ENCODE peak calls at places on chromosome 9, in five cellular contexts. One of them, this sample, is unnamed.

GRCh38 chr9:135338546-135338945 is 141.0 kb upstream of the PPP1R26 start:
- DNase-seq in HepG2: no peak
- DNase-seq in GM12878: no peak
- DNase-seq in K562: no peak
- DNase-seq in SK-N-SH: no peak
- DNase-seq in this sample: no peak

GRCh38 chr9:128341435-128341849 is 1.1 kb downstream of the SLC27A4 start:
- DNase-seq in HepG2: peak; percentile 68
- DNase-seq in GM12878: no peak
- DNase-seq in K562: peak; percentile 95
- DNase-seq in SK-N-SH: peak; percentile 84
- DNase-seq in this sample: peak; percentile 79

GRCh38 chr9:132235125-132235524 is 73.3 kb downstream of the NTNG2 start:
- DNase-seq in HepG2: no peak
- DNase-seq in GM12878: no peak
- DNase-seq in K562: no peak
- DNase-seq in SK-N-SH: no peak
- DNase-seq in this sample: no peak

GRCh38 chr9:123349691-123350480 is 6.1 kb upstream of the CRB2 start:
- DNase-seq in HepG2: peak; percentile 50
- DNase-seq in GM12878: no peak
- DNase-seq in K562: peak; percentile 85
- DNase-seq in SK-N-SH: peak; percentile 90
- DNase-seq in this sample: peak; percentile 48

GRCh38 chr9:3200331-3200774 is 325.4 kb downstream of the RFX3 start:
- DNase-seq in HepG2: no peak
- DNase-seq in GM12878: no peak
- DNase-seq in K562: no peak
- DNase-seq in SK-N-SH: no peak
- DNase-seq in this sample: no peak

GRCh38 chr9:68931821-68932220 is 82.1 kb downstream of the PRKACG start:
- DNase-seq in HepG2: no peak
- DNase-seq in GM12878: no peak
- DNase-seq in K562: no peak
- DNase-seq in SK-N-SH: no peak
- DNase-seq in this sample: no peak

GRCh38 chr9:79812507-79813261 is 240.9 kb downstream of the TLE4 start:
- DNase-seq in HepG2: no peak
- DNase-seq in GM12878: peak; percentile 55
- DNase-seq in K562: no peak
- DNase-seq in SK-N-SH: no peak
- DNase-seq in this sample: no peak

GRCh38 chr9:15999422-16000339 is 446.8 kb downstream of the CCDC171 start:
- DNase-seq in HepG2: no peak
- DNase-seq in GM12878: no peak
- DNase-seq in K562: no peak
- DNase-seq in SK-N-SH: peak; percentile 4
- DNase-seq in this sample: peak; percentile 48

GRCh38 chr9:105993051-105993854 is 298.9 kb downstream of the TMEM38B start:
- DNase-seq in HepG2: no peak
- DNase-seq in GM12878: no peak
- DNase-seq in K562: no peak
- DNase-seq in SK-N-SH: no peak
- DNase-seq in this sample: no peak
- TF ChIP-seq ZBTB33 in HepG2: no peak
- TF ChIP-seq ZBTB33 in GM12878: no peak
- TF ChIP-seq ZBTB33 in K562: no peak
- TF ChIP-seq ZBTB33 in SK-N-SH: no peak
- TF ChIP-seq ZBTB33 in this sample: no peak

GRCh38 chr9:19935422-19935821 is 146.6 kb upstream of the SLC24A2 start:
- DNase-seq in HepG2: no peak
- DNase-seq in GM12878: no peak
- DNase-seq in K562: no peak
- DNase-seq in SK-N-SH: no peak
- DNase-seq in this sample: no peak
- H3K4me2 ChIP-seq in HepG2: no peak overlapping the region
- H3K4me2 ChIP-seq in GM12878: no peak overlapping the region
- H3K4me2 ChIP-seq in K562: no peak overlapping the region
- H3K4me2 ChIP-seq in SK-N-SH: no peak overlapping the region
- H3K4me2 ChIP-seq in this sample: no peak overlapping the region

GRCh38 chr9:113674436-113674835 is 201.7 kb upstream of the ZNF618 start:
- DNase-seq in HepG2: no peak
- DNase-seq in GM12878: no peak
- DNase-seq in K562: no peak
- DNase-seq in SK-N-SH: no peak
- DNase-seq in this sample: no peak
- H3K9ac ChIP-seq in HepG2: no peak overlapping the region
- H3K9ac ChIP-seq in GM12878: no peak overlapping the region
- H3K9ac ChIP-seq in K562: no peak overlapping the region
- H3K9ac ChIP-seq in SK-N-SH: peak overlapping the region; percentile 76
- H3K9ac ChIP-seq in this sample: no peak overlapping the region

GRCh38 chr9:94183240-94183999 is 75.7 kb upstream of the ZNF169 start:
- DNase-seq in HepG2: no peak
- DNase-seq in GM12878: no peak
- DNase-seq in K562: no peak
- DNase-seq in SK-N-SH: no peak
- DNase-seq in this sample: no peak
- TF ChIP-seq ZBTB33 in HepG2: no peak
- TF ChIP-seq ZBTB33 in GM12878: no peak
- TF ChIP-seq ZBTB33 in K562: no peak
- TF ChIP-seq ZBTB33 in SK-N-SH: no peak
- TF ChIP-seq ZBTB33 in this sample: no peak

GRCh38 chr9:131020862-131021261 is 11.9 kb downstream of the LAMC3 start:
- DNase-seq in HepG2: no peak
- DNase-seq in GM12878: no peak
- DNase-seq in K562: no peak
- DNase-seq in SK-N-SH: no peak
- DNase-seq in this sample: no peak

GRCh38 chr9:131019387-131020239 is 10.6 kb downstream of the LAMC3 start:
- DNase-seq in HepG2: no peak
- DNase-seq in GM12878: no peak
- DNase-seq in K562: no peak
- DNase-seq in SK-N-SH: peak; percentile 58
- DNase-seq in this sample: no peak

GRCh38 chr9:131021785-131022184 is 12.8 kb downstream of the LAMC3 start:
- DNase-seq in HepG2: no peak
- DNase-seq in GM12878: no peak
- DNase-seq in K562: no peak
- DNase-seq in SK-N-SH: no peak
- DNase-seq in this sample: no peak

GRCh38 chr9:131018621-131019020 is 9.6 kb downstream of the LAMC3 start:
- DNase-seq in HepG2: peak; percentile 20
- DNase-seq in GM12878: no peak
- DNase-seq in K562: no peak
- DNase-seq in SK-N-SH: no peak
- DNase-seq in this sample: no peak

GRCh38 chr9:131020388-131020787 is 11.4 kb downstream of the LAMC3 start:
- DNase-seq in HepG2: no peak
- DNase-seq in GM12878: no peak
- DNase-seq in K562: no peak
- DNase-seq in SK-N-SH: no peak
- DNase-seq in this sample: no peak
- H3K4me2 ChIP-seq in HepG2: no peak overlapping the region
- H3K4me2 ChIP-seq in GM12878: no peak overlapping the region
- H3K4me2 ChIP-seq in K562: no peak overlapping the region
- H3K4me2 ChIP-seq in SK-N-SH: no peak overlapping the region
- H3K4me2 ChIP-seq in this sample: no peak overlapping the region

This sample was measured in HCT116.